ENCODE peak calls at places on chromosomes 4 and X, in ten cellular contexts. One of them, this sample, is unnamed.

GRCh38 chr4:23333946-23334878 is 555.6 kb downstream of the PPARGC1A start:
- DNase-seq in GM10248: no peak
- DNase-seq in glutamatergic neuron: no peak
- DNase-seq in psoas muscle: no peak
- DNase-seq in fibroblast of the aortic adventitia: peak; percentile 75
- DNase-seq in thoracic aorta: no peak
- DNase-seq in uterus: no peak
- DNase-seq in foreskin fibroblast: peak; percentile 71
- DNase-seq in cardiac muscle cell: peak; percentile 9
- DNase-seq in Calu3: peak; percentile 35
- DNase-seq in this sample: no peak

GRCh38 chr4:53515076-53515475 is 76.2 kb downstream of the LNX1 start:
- DNase-seq in GM10248: no peak
- DNase-seq in Calu3: no peak
- DNase-seq in thoracic aorta: no peak
- DNase-seq in cardiac muscle cell: no peak
- DNase-seq in psoas muscle: no peak
- DNase-seq in fibroblast of the aortic adventitia: no peak
- DNase-seq in glutamatergic neuron: no peak
- DNase-seq in uterus: no peak
- DNase-seq in foreskin fibroblast: no peak
- DNase-seq in this sample: no peak

GRCh38 chr4:110625593-110626292 is 2.9 kb upstream of the PITX2 start:
- DNase-seq in Calu3: no peak
- DNase-seq in GM10248: no peak
- DNase-seq in fibroblast of the aortic adventitia: no peak
- DNase-seq in thoracic aorta: no peak
- DNase-seq in psoas muscle: no peak
- DNase-seq in uterus: no peak
- DNase-seq in glutamatergic neuron: no peak
- DNase-seq in foreskin fibroblast: no peak
- DNase-seq in cardiac muscle cell: no peak
- DNase-seq in this sample: no peak

GRCh38 chr4:176393306-176394013 is 73.7 kb downstream of the SPCS3 start:
- DNase-seq in psoas muscle: no peak
- DNase-seq in thoracic aorta: no peak
- DNase-seq in fibroblast of the aortic adventitia: no peak
- DNase-seq in foreskin fibroblast: no peak
- DNase-seq in cardiac muscle cell: no peak
- DNase-seq in Calu3: no peak
- DNase-seq in uterus: no peak
- DNase-seq in glutamatergic neuron: no peak
- DNase-seq in GM10248: no peak
- DNase-seq in this sample: no peak

GRCh38 chrX:34778961-34779360 is 121.9 kb upstream of the TMEM47 start:
- DNase-seq in glutamatergic neuron: no peak
- DNase-seq in uterus: no peak
- DNase-seq in thoracic aorta: no peak
- DNase-seq in GM10248: no peak
- DNase-seq in cardiac muscle cell: no peak
- DNase-seq in psoas muscle: no peak
- DNase-seq in Calu3: no peak
- DNase-seq in fibroblast of the aortic adventitia: peak; percentile 71
- DNase-seq in foreskin fibroblast: peak; percentile 52
- DNase-seq in this sample: no peak

GRCh38 chr4:132228676-132229075 is 920.4 kb upstream of the PCDH10 start:
- DNase-seq in Calu3: no peak
- DNase-seq in fibroblast of the aortic adventitia: no peak
- DNase-seq in GM10248: no peak
- DNase-seq in psoas muscle: no peak
- DNase-seq in thoracic aorta: no peak
- DNase-seq in uterus: no peak
- DNase-seq in foreskin fibroblast: no peak
- DNase-seq in cardiac muscle cell: no peak
- DNase-seq in glutamatergic neuron: no peak
- DNase-seq in this sample: no peak

GRCh38 chr4:36026348-36026747 is 218.0 kb downstream of the ARAP2 start:
- DNase-seq in thoracic aorta: no peak
- DNase-seq in fibroblast of the aortic adventitia: no peak
- DNase-seq in GM10248: no peak
- DNase-seq in psoas muscle: no peak
- DNase-seq in foreskin fibroblast: no peak
- DNase-seq in uterus: no peak
- DNase-seq in cardiac muscle cell: no peak
- DNase-seq in glutamatergic neuron: no peak
- DNase-seq in Calu3: no peak
- DNase-seq in this sample: no peak

GRCh38 chr4:36432556-36432955 is 151.1 kb downstream of the DTHD1 start:
- DNase-seq in foreskin fibroblast: no peak
- DNase-seq in fibroblast of the aortic adventitia: no peak
- DNase-seq in glutamatergic neuron: no peak
- DNase-seq in cardiac muscle cell: no peak
- DNase-seq in psoas muscle: no peak
- DNase-seq in GM10248: no peak
- DNase-seq in uterus: no peak
- DNase-seq in Calu3: no peak
- DNase-seq in thoracic aorta: no peak
- DNase-seq in this sample: no peak

GRCh38 chr4:2071912-2072867 is 13.1 kb downstream of the NAT8L start:
- DNase-seq in fibroblast of the aortic adventitia: no peak
- DNase-seq in Calu3: no peak
- DNase-seq in foreskin fibroblast: no peak
- DNase-seq in uterus: no peak
- DNase-seq in thoracic aorta: no peak
- DNase-seq in GM10248: no peak
- DNase-seq in psoas muscle: peak; percentile 42
- DNase-seq in cardiac muscle cell: no peak
- DNase-seq in glutamatergic neuron: peak; percentile 17
- DNase-seq in this sample: no peak

GRCh38 chrX:63128509-63128908 is 222.6 kb downstream of the SPIN4 start:
- DNase-seq in Calu3: peak; percentile 16
- DNase-seq in GM10248: no peak
- DNase-seq in cardiac muscle cell: no peak
- DNase-seq in uterus: no peak
- DNase-seq in foreskin fibroblast: no peak
- DNase-seq in glutamatergic neuron: peak; percentile 11
- DNase-seq in psoas muscle: no peak
- DNase-seq in fibroblast of the aortic adventitia: peak; percentile 1
- DNase-seq in thoracic aorta: no peak
- DNase-seq in this sample: no peak

DNA sequence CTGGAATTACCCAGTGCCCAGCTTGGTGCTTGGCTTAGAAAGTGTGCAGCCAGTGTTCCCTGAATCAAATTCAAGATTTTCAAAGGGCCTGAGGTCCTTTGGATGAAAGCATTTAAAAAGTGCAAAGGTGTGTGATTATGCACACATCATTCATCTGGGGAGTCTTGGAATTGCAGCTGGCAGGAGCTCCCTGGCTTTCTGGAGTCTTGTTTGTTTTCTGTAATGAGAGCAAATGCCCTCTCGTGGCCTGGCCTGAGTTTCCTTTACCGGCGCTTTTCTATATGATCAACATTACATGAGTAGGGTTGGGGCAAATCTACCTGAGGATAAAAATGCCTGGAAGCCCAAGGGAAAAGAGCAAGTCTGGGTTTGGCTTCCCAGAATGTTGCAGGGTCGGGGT is 24.6 kb upstream of the SORCS2 start:
- DNase-seq in uterus: peak; percentile 4
- DNase-seq in GM10248: no peak
- DNase-seq in psoas muscle: peak; percentile 2
- DNase-seq in glutamatergic neuron: no peak
- DNase-seq in thoracic aorta: no peak
- DNase-seq in cardiac muscle cell: no peak
- DNase-seq in foreskin fibroblast: no peak
- DNase-seq in fibroblast of the aortic adventitia: no peak
- DNase-seq in Calu3: no peak
- DNase-seq in this sample: no peak
- TF ChIP-seq CTCF in uterus: no peak
- TF ChIP-seq CTCF in GM10248: no peak
- TF ChIP-seq CTCF in psoas muscle: no peak
- TF ChIP-seq CTCF in glutamatergic neuron: no peak
- TF ChIP-seq CTCF in thoracic aorta: no peak
- TF ChIP-seq CTCF in cardiac muscle cell: no peak
- TF ChIP-seq CTCF in foreskin fibroblast: no peak
- TF ChIP-seq CTCF in fibroblast of the aortic adventitia: no peak
- TF ChIP-seq CTCF in Calu3: no peak
- TF ChIP-seq CTCF in this sample: no peak

DNA sequence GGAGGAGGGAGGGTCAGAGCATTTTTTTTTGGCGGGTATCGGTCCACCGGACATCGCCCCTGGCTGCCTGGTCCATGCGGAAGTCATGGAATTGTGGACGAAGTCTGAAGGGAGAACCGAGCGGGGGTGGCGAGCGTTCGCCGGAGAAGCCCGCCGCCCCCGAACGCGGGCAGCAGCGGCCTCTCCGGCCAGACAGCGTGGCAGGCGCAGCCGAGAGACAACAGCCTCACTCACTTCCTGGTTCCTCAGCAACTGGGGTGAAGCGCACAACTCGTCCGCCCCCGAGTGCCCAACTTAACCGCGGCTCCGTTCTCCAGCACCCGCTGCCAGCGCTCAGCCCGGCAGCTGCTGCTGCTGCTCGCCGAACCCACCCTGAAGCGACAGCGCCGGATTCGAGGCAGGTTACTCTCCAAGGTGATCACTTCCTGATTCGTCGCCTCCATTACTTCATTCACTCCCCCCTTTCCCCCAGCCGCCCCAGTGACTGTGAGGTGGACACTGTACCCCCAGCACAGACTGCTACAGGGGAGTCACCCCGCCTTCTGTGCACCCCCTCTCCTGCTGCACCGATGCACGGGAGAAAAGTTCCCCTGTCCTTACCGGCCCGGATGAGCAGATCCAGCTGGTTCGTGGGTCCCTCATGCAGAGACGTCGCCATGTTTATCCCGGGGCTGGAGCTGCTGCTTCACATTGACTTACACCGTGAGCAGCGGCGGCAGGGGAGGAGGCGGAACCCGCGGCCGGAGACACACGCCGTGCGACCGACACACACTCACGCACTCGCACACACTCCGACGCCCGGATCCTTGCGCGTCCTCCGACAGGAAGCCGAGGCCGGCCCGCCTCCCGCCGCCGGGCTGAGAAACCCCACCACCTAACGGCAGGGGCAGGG is 68.2 kb downstream of the NOCT start:
- DNase-seq in Calu3: peak; percentile 90
- DNase-seq in fibroblast of the aortic adventitia: peak; percentile 86
- DNase-seq in cardiac muscle cell: peak; percentile 67
- DNase-seq in psoas muscle: peak; percentile 96
- DNase-seq in uterus: peak; percentile 83
- DNase-seq in thoracic aorta: peak; percentile 41
- DNase-seq in GM10248: peak; percentile 83
- DNase-seq in glutamatergic neuron: peak; percentile 94
- DNase-seq in foreskin fibroblast: peak; percentile 94
- DNase-seq in this sample: peak; percentile 36
- TF ChIP-seq CTCF in Calu3: peak; percentile 28
- TF ChIP-seq CTCF in fibroblast of the aortic adventitia: peak; percentile 37
- TF ChIP-seq CTCF in cardiac muscle cell: peak; percentile 30
- TF ChIP-seq CTCF in psoas muscle: peak; percentile 43
- TF ChIP-seq CTCF in uterus: peak; percentile 51
- TF ChIP-seq CTCF in thoracic aorta: peak; percentile 18
- TF ChIP-seq CTCF in GM10248: no peak
- TF ChIP-seq CTCF in glutamatergic neuron: peak; percentile 28
- TF ChIP-seq CTCF in foreskin fibroblast: peak; percentile 15
- TF ChIP-seq CTCF in this sample: no peak

DNA sequence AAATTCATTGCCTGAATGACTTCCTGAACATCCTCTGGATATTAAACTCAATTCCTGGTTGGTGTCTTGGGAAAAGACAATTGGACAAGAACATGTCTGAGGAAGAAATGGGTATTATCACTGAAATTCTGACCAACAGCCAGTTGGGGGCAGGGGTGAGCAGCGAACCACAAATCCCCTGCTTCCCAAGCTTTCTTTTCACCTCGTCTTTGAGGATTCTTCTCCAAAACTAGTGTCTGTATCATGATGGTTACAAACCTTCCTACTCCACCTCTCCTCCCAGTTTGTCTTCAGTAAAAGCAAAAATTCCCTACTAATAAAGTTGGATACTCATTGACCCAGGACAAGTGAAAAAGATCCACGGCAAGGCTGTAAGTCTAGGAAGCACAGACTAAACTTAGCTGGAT is 48.3 kb upstream of the WDR1 start:
- DNase-seq in cardiac muscle cell: peak; percentile 64
- DNase-seq in foreskin fibroblast: peak; percentile 37
- DNase-seq in fibroblast of the aortic adventitia: peak; percentile 81
- DNase-seq in psoas muscle: no peak
- DNase-seq in uterus: no peak
- DNase-seq in thoracic aorta: no peak
- DNase-seq in Calu3: peak; percentile 24
- DNase-seq in GM10248: peak; percentile 32
- DNase-seq in glutamatergic neuron: peak; percentile 62
- DNase-seq in this sample: no peak
- TF ChIP-seq CTCF in cardiac muscle cell: peak; percentile 83
- TF ChIP-seq CTCF in foreskin fibroblast: peak; percentile 75
- TF ChIP-seq CTCF in fibroblast of the aortic adventitia: peak; percentile 79
- TF ChIP-seq CTCF in psoas muscle: peak; percentile 55
- TF ChIP-seq CTCF in uterus: peak; percentile 48
- TF ChIP-seq CTCF in thoracic aorta: peak; percentile 50
- TF ChIP-seq CTCF in Calu3: no peak
- TF ChIP-seq CTCF in GM10248: peak; percentile 48
- TF ChIP-seq CTCF in glutamatergic neuron: peak; percentile 74
- TF ChIP-seq CTCF in this sample: no peak

GRCh38 chr4:81688085-81688484 is 216.4 kb upstream of the RASGEF1B start:
- DNase-seq in cardiac muscle cell: no peak
- DNase-seq in glutamatergic neuron: no peak
- DNase-seq in thoracic aorta: no peak
- DNase-seq in Calu3: no peak
- DNase-seq in psoas muscle: no peak
- DNase-seq in fibroblast of the aortic adventitia: peak; percentile 8
- DNase-seq in foreskin fibroblast: peak; percentile 6
- DNase-seq in uterus: no peak
- DNase-seq in GM10248: no peak
- DNase-seq in this sample: no peak
- TF ChIP-seq CTCF in cardiac muscle cell: peak; percentile 32
- TF ChIP-seq CTCF in glutamatergic neuron: no peak
- TF ChIP-seq CTCF in thoracic aorta: no peak
- TF ChIP-seq CTCF in Calu3: no peak
- TF ChIP-seq CTCF in psoas muscle: no peak
- TF ChIP-seq CTCF in fibroblast of the aortic adventitia: peak; percentile 13
- TF ChIP-seq CTCF in foreskin fibroblast: no peak
- TF ChIP-seq CTCF in uterus: no peak
- TF ChIP-seq CTCF in GM10248: no peak
- TF ChIP-seq CTCF in this sample: no peak

This sample was measured in omental fat pad.